ENCODE peak calls at places on chromosomes 3 and 15, in ten cellular contexts. T is stimulated activated CD4-positive, alpha-beta T cell treated with anti-CD3 and anti-CD28 coated beads, Interleukin-1b, Interleukin-23, amount 100 ng/mL, for 1 hour; D is GOT3; B is psoas muscle; L is left colon; P is glomerular endothelial cell; Q is bronchial epithelial cell; G is AG09309; S is GM03348; F is stimulated activated CD8-positive, alpha-beta memory T cell treated with anti-CD3 and anti-CD28 coated beads, Interleukin-2, amount 100 ng/mL, for 1 hour. W is an unnamed sample.

GRCh38 chr3:188687389-188687788 is 484.4 kb upstream of the TPRG1 start:
- DNase-seq in G (peak; percentile 88), L (no peak), P (no peak), Q (peak; percentile 51), T (no peak), D (no peak), F (no peak), B (no peak), S (peak; percentile 17), W (no peak)

GRCh38 chr15:85047271-85047948 is 65.8 kb downstream of the PDE8A start:
- DNase-seq in Q (peak; percentile 76), D (no peak), F (no peak), G (peak; percentile 75), L (no peak), P (peak; percentile 93), T (no peak), B (no peak), S (peak; percentile 51), W (no peak)

GRCh38 chr3:194140520-194141414 is 4.8 kb downstream of the HES1 start:
- DNase-seq in G (no peak), F (no peak), B (peak; percentile 57), Q (peak; percentile 67), L (peak; percentile 66), T (no peak), S (peak; percentile 56), P (no peak), D (no peak), W (peak; percentile 62)

GRCh38 chr15:66734961-66735908 is 33.2 kb downstream of the SMAD6 start:
- DNase-seq in L (no peak), P (no peak), Q (no peak), D (no peak), S (no peak), G (no peak), B (peak; percentile 34), F (no peak), T (no peak), W (no peak)

GRCh38 chr3:62876064-62876463 is 848 bp upstream of the CADPS start:
- DNase-seq in Q (peak; percentile 41), F (no peak), B (no peak), G (no peak), L (peak; percentile 73), D (no peak), P (peak; percentile 5), S (peak; percentile 28), T (no peak), W (peak; percentile 18)

GRCh38 chr3:177468331-177468730 is 271.0 kb upstream of the TBL1XR1 start:
- DNase-seq in F (no peak), L (no peak), D (peak; percentile 70), T (no peak), B (peak; percentile 66), P (no peak), Q (no peak), S (peak; percentile 87), G (peak; percentile 94), W (no peak)

GRCh38 chr15:62584301-62585235 is 419.5 kb upstream of the C2CD4B start:
- DNase-seq in B (no peak), L (no peak), G (no peak), F (no peak), P (no peak), D (no peak), T (no peak), S (no peak), Q (no peak), W (no peak)

GRCh38 chr3:61743067-61743466 is 181.7 kb downstream of the PTPRG start:
- DNase-seq in P (no peak), B (no peak), Q (no peak), L (no peak), S (no peak), D (no peak), G (no peak), F (no peak), T (no peak), W (no peak)

GRCh38 chr15:57600197-57600596 is 8.5 kb downstream of the MYZAP start:
- DNase-seq in T (no peak), D (no peak), Q (no peak), S (no peak), P (no peak), L (no peak), B (no peak), F (no peak), G (no peak), W (no peak)

GRCh38 chr3:129827765-129828164 is 65.7 kb downstream of the TMCC1 start:
- DNase-seq in P (no peak), L (peak; percentile 27), G (no peak), S (no peak), B (no peak), Q (no peak), D (no peak), F (no peak), T (no peak), W (peak; percentile 22)

GRCh38 chr3:24242012-24242698 is 252.5 kb downstream of the THRB start:
- DNase-seq in T (no peak), S (peak; percentile 82), P (peak; percentile 88), B (no peak), D (peak; percentile 14), Q (peak; percentile 91), F (no peak), L (no peak), G (peak; percentile 58), W (no peak)

GRCh38 chr3:37183375-37183831 is 9.0 kb upstream of the LRRFIP2 start:
- DNase-seq in Q (peak; percentile 100), B (no peak), L (no peak), P (no peak), F (no peak), T (no peak), S (peak; percentile 72), D (no peak), G (peak; percentile 87), W (no peak)

GRCh38 chr15:32909431-32909830 is 191.6 kb downstream of the GREM1 start:
- DNase-seq in G (no peak), B (no peak), F (no peak), Q (peak; percentile 2), T (no peak), S (no peak), D (no peak), P (no peak), L (no peak), W (no peak)

GRCh38 chr3:11346416-11346815 is 74.2 kb downstream of the ATG7 start:
- DNase-seq in L (no peak), Q (peak; percentile 80), S (no peak), D (no peak), T (no peak), P (no peak), B (no peak), F (no peak), G (no peak), W (no peak)

GRCh38 chr3:123423026-123423425 is 25.9 kb downstream of the ADCY5 start:
- DNase-seq in P (no peak), S (no peak), F (no peak), B (no peak), Q (no peak), G (no peak), L (peak; percentile 80), T (no peak), D (no peak), W (no peak)

GRCh38 chr3:169634618-169635236 is 28.8 kb downstream of the MECOM start:
- DNase-seq in T (no peak), F (no peak), D (no peak), L (peak; percentile 80), B (no peak), Q (peak; percentile 90), P (no peak), S (no peak), G (no peak), W (no peak)

GRCh38 chr3:153343988-153344782 is 182.2 kb downstream of the RAP2B start:
- DNase-seq in G (no peak), L (no peak), S (no peak), Q (no peak), F (no peak), D (no peak), B (no peak), P (no peak), T (no peak), W (no peak)

GRCh38 chr15:75675579-75676404 is 28.1 kb downstream of the SNX33 start:
- DNase-seq in G (no peak), P (no peak), Q (no peak), F (no peak), T (no peak), B (peak; percentile 73), D (no peak), L (no peak), S (no peak), W (no peak)

GRCh38 chr15:23629234-23629805 is 18.3 kb downstream of the MAGEL2 start:
- DNase-seq in B (no peak), F (no peak), T (no peak), D (no peak), S (peak; percentile 51), Q (peak; percentile 5), P (no peak), G (no peak), L (no peak), W (no peak)

GRCh38 chr3:130715616-130716015 is 31.0 kb downstream of the PIK3R4 start:
- DNase-seq in P (no peak), Q (no peak), T (no peak), L (no peak), G (no peak), B (no peak), S (no peak), F (no peak), D (no peak), W (no peak)

GRCh38 chr15:95972136-95972553 is 358.4 kb upstream of the NR2F2 start:
- DNase-seq in D (no peak), P (no peak), L (no peak), Q (no peak), G (peak; percentile 79), S (peak; percentile 80), T (no peak), F (no peak), B (no peak), W (no peak)

GRCh38 chr3:128372281-128372680 is 94.4 kb downstream of the DNAJB8 start:
- DNase-seq in S (no peak), P (no peak), Q (no peak), G (no peak), D (no peak), T (no peak), L (no peak), B (no peak), F (no peak), W (peak; percentile 71)

GRCh38 chr15:58985443-58985842 is 2.0 kb upstream of the RNF111 start:
- DNase-seq in F (no peak), D (no peak), T (no peak), G (no peak), S (peak; percentile 37), B (peak; percentile 60), Q (no peak), L (peak; percentile 22), P (no peak), W (no peak)

GRCh38 chr3:43632269-43632733 is 10.5 kb upstream of the ANO10 start:
- DNase-seq in B (no peak), T (no peak), S (peak; percentile 50), F (no peak), L (no peak), G (no peak), Q (peak; percentile 89), D (no peak), P (peak; percentile 65), W (no peak)

GRCh38 chr3:45473841-45474240 is 85.5 kb downstream of the LARS2 start:
- DNase-seq in G (peak; percentile 52), L (no peak), S (peak; percentile 73), T (no peak), D (no peak), P (no peak), Q (no peak), F (no peak), B (peak; percentile 28), W (no peak)

GRCh38 chr15:80159811-80160569 is 7.2 kb downstream of the FAH start:
- DNase-seq in B (no peak), S (no peak), T (no peak), D (no peak), P (no peak), G (no peak), F (no peak), Q (no peak), L (no peak), W (peak; percentile 42)

GRCh38 chr15:44712108-44713005 is 1.0 kb downstream of the B2M start:
- DNase-seq in S (peak; percentile 62), P (peak; percentile 41), T (no peak), G (peak; percentile 65), F (no peak), D (no peak), L (peak; percentile 80), Q (peak; percentile 63), B (peak; percentile 42), W (peak; percentile 28)

GRCh38 chr3:98114264-98114663 is 16.3 kb upstream of the OR5H1 start:
- DNase-seq in P (no peak), T (no peak), F (no peak), B (no peak), L (no peak), Q (no peak), G (no peak), D (no peak), S (no peak), W (no peak)